ENCODE peak calls at places on chromosomes 13 and 19, in four cellular contexts. P is ovary, X is ascending aorta, S is tibial artery. H is an unnamed sample. For H3K4me1, the result is how much of the 10 kb centered on the place peaks cover.

GRCh38 chr19:45404557-45405434 is at the start of gene PPP1R13L:
- DNase-seq in X (peak), P (peak), S (peak), H (peak)

GRCh38 chr19:41691268-41691970 is 3.3 kb upstream of the CEACAM7 start:
- DNase-seq in X (peak), P (no peak), S (no peak), H (no peak)

GRCh38 chr13:111461445-111462149 is 141.2 kb downstream of the TEX29 start:
- DNase-seq in S (no peak), P (no peak), X (no peak), H (no peak)

GRCh38 chr19:45484273-45484945 is 12.4 kb downstream of the RTN2 start:
- DNase-seq in S (no peak), P (no peak), X (no peak), H (no peak)

GRCh38 chr13:27339299-27339698 is 68.7 kb downstream of the RASL11A start:
- DNase-seq in S (no peak), P (no peak), X (no peak), H (no peak)

GRCh38 chr13:28819046-28819747 is 942 bp upstream of the MTUS2 start:
- DNase-seq in S (no peak), P (no peak), X (no peak), H (no peak)

GRCh38 chr13:30382836-30383525 is 39.3 kb upstream of the UBE2L5 start:
- DNase-seq in X (peak), S (no peak), P (no peak), H (no peak)

GRCh38 chr13:36736119-36736726 is 62.4 kb downstream of the SERTM1 start:
- DNase-seq in X (no peak), S (no peak), P (no peak), H (no peak)

GRCh38 chr13:49625392-49626137 is 2.7 kb upstream of the ARL11 start:
- DNase-seq in P (peak), X (no peak), S (peak), H (no peak)

GRCh38 chr19:28242317-28242927 is 970.5 kb downstream of the UQCRFS1 start:
- DNase-seq in S (no peak), X (no peak), P (no peak), H (no peak)

GRCh38 chr13:29844441-29844840 is 6.0 kb downstream of the UBL3 start:
- DNase-seq in P (no peak), S (no peak), X (no peak), H (no peak)

GRCh38 chr19:2275588-2276428 is 6.2 kb downstream of the PEAK3 start:
- DNase-seq in X (no peak), S (no peak), P (peak), H (peak)

GRCh38 chr19:45117167-45117594 is 24.2 kb downstream of the PPP1R37 start:
- DNase-seq in X (no peak), S (no peak), P (no peak), H (no peak)

GRCh38 chr19:10006335-10006708 is 4.0 kb downstream of the COL5A3 start:
- DNase-seq in X (no peak), S (peak), P (peak), H (no peak)

GRCh38 chr13:110886475-110887241 is 28.2 kb downstream of the ANKRD10 start:
- DNase-seq in X (no peak), P (no peak), S (no peak), H (no peak)

GRCh38 chr13:64278493-64278892 is 2862.8 kb upstream of the PCDH20 start:
- DNase-seq in S (no peak), X (no peak), P (no peak), H (no peak)

GRCh38 chr19:18496167-18496979 is 25.5 kb downstream of the ELL start:
- DNase-seq in S (no peak), P (no peak), X (no peak), H (no peak)

GRCh38 chr13:31199849-31200635 is at the start of gene B3GLCT:
- DNase-seq in S (peak), X (peak), P (peak), H (no peak)

GRCh38 chr19:7500811-7501450 is 12.1 kb upstream of the PEX11G start:
- DNase-seq in P (peak), X (no peak), S (no peak), H (peak)

GRCh38 chr19:4370418-4371041 is 27.2 kb downstream of the MPND start:
- DNase-seq in P (no peak), X (no peak), S (no peak), H (peak)
- H3K4me1 ChIP-seq in P (under half), X (under half), S (half or more), H (under half)

GRCh38 chr13:101556676-101557121 is 104.2 kb downstream of the ITGBL1 start:
- DNase-seq in S (peak), X (peak), P (no peak), H (no peak)

GRCh38 chr13:101552797-101553196 is 100.3 kb downstream of the ITGBL1 start:
- DNase-seq in P (no peak), S (no peak), X (no peak), H (no peak)

GRCh38 chr13:101552286-101552685 is 99.8 kb downstream of the ITGBL1 start:
- DNase-seq in X (no peak), P (no peak), S (no peak), H (no peak)

DNA sequence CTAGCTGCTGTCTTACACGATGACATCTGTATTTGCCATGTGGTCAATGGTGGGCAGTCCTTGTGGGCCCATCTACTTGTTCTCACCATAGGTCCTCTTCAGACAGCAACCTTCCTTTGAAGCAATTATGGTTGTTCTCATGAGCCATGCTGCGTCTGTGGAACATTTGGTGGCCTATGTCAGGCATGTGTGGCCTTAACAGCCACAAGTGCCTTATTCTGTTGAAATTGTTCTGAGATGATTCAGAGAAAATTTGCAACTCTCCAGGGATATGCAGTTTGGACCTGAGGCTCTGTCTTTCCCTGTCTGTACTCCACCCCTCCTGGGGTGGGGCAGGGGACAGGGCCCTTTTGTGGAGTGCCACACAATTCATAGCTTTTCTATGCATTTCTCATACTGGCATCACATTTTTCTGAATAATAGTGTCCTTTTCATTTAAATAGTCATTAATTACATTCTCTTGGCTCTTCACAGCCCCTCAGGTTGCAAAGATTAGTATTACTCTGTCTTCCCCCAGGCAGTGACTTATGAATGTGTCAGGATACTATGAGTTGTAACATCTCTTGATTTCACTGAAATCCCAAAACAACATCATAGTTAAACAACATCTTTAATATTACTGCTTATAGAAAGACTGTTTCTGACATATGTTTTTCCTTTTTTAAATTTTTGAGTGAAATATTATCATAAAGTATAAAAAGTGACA is 102.1 kb downstream of the ITGBL1 start:
- DNase-seq in S (no peak), P (no peak), X (no peak), H (no peak)
- TF ChIP-seq CTCF in S (no peak), P (no peak), X (no peak), H (no peak)

GRCh38 chr19:46911456-46911855 is 50.7 kb downstream of the ARHGAP35 start:
- DNase-seq in X (no peak), P (no peak), S (no peak), H (no peak)

GRCh38 chr19:46907880-46908279 is 47.1 kb downstream of the ARHGAP35 start:
- DNase-seq in X (no peak), S (peak), P (no peak), H (no peak)

GRCh38 chr19:46906221-46906620 is 45.4 kb downstream of the ARHGAP35 start:
- DNase-seq in S (no peak), X (no peak), P (no peak), H (no peak)

GRCh38 chr19:46913198-46913851 is 52.5 kb downstream of the ARHGAP35 start:
- DNase-seq in S (no peak), X (no peak), P (no peak), H (no peak)

GRCh38 chr19:46909356-46909755 is 48.6 kb downstream of the ARHGAP35 start:
- DNase-seq in X (no peak), P (no peak), S (no peak), H (no peak)
- H3K4me1 ChIP-seq in X (under half), P (under half), S (half or more), H (under half)

GRCh38 chr13:41383400-41383799 is 72.3 kb downstream of the NAA16 start:
- DNase-seq in S (no peak), X (no peak), P (no peak), H (no peak)

GRCh38 chr13:41388143-41388881 is 69.0 kb upstream of the RGCC start:
- DNase-seq in X (no peak), P (no peak), S (no peak), H (no peak)

GRCh38 chr13:41389580-41389979 is 67.8 kb upstream of the RGCC start:
- DNase-seq in P (no peak), S (no peak), X (no peak), H (no peak)

GRCh38 chr13:41386206-41386605 is 71.1 kb upstream of the RGCC start:
- DNase-seq in X (no peak), P (no peak), S (no peak), H (no peak)

DNA sequence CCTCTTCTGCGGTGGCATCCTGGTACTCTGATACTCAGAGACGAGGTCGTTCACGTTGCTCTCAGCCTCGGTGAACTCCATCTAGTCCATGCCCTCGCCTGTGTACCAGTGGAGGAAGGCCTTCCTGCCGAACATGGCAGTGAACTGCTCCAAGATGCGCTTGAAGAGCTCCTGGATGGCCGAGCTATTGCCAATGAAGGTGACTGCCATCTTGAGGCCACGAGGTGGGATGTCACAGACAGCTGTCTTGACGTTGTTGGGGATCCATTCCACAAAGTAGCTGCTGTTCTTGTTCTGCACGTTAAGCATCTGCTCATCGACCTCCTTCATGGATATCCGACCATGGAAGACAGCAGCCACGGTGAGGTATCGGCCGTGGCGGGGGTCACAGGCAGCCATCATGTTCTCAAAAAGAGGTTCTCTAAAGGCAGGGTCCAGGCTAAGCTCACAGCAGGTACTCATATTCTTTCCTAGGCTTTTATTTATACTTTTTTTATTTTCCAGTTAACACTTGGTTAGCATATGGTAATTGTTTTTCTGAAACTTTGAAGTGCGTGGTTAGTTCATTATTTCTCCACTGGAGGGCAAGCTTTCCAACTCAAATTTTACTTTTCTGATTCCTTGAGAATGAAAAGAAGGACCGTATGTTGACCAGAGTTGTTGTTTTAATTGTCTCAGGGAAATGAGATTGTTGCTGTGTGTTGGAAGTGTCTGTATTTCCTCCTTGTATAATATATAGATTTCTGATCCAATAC is 72.4 kb upstream of the RGCC start:
- DNase-seq in S (no peak), X (no peak), P (no peak), H (no peak)
- TF ChIP-seq CTCF in S (no peak), X (peak), P (no peak), H (peak)

DNA sequence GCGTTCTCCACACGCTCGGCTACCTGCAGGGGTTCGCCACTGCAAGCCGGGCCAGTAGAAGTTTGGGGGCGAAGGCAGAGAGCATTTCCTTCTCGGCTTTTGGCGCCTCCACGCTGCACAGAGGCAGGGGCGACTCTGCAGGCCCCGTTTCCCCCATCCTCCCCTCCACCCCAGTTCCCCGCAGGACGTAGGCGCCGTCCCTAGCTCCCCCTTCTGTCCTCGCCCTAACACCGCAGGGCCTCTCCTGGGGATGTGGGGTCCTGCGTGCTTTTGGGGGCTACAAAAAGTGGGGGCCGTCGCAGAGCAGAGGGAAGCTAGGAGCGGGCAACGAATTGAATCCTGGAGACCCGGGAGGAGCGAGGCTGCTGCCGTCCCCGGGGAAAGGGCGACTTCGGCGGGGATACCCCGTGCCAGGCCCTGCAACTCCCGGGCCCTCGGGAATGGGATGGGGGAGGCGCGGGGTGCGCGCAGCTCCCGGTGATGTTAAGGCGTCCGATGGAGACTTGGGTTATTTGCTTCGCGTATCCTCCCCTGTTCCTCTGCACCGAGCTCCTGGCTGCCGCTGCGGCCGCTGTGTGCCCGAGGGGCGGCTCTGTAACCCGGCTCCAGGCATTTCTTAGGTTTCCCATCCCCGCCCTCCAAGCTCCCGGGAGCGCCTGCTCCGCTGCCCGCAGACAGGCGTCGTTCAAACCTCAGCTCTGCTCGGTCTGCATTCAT is 255.9 kb upstream of the SOX21 start:
- DNase-seq in X (no peak), P (peak), S (no peak), H (no peak)
- H3K4me1 ChIP-seq in X (under half), P (under half), S (under half), H (under half)

DNA sequence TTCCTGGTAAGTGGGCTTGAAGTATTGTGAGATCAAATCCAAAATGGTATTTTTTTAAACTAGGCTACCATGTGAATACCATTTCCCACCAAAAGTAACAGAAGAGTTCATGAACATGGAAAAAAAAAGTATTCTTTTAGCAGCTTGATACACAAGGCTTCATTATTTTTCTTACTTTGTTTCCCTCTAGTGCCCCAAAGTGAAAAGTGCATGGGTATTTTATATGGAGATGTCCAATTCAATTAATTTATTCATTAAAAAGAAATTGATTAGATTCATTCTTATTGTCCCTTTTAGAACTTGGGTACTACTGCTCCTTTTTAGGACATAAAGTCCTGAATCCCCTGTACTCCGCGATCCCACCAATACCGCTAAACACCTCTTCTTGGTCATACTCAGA is 28.6 kb upstream of the SCEL start:
- DNase-seq in P (no peak), S (no peak), X (no peak), H (no peak)
- TF ChIP-seq CTCF in P (no peak), S (no peak), X (peak), H (peak)

DNA sequence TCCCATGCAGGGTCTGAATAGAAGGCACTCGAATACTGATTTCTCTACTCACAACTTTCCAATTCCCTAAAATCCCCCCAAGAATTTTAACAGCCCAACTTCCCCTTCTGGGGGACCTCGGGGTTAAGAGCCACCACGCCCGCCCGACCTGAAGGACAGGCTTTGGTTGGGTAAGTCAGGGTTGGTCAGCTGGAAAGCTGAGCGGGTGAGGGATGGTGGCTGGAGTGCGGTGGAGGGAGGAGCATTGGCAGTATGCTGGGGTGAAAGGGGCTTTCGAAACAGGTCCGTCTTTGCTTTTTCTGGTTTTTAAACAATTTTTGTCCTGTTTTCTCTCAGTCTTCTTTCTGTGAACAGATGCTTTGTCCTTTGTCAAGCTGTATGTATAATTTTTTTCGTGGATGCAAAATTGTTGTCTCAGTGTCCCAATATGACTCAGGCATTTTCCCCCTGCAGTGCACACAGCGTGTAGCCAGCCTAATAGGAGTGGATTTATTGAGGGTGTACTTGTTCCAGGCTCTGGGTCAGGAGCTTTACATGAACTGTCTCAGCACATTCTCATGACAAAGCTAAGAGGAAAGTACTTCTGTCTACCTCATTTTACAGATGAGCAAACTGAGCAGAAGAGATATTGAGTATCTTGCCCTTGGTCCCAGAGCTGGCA is 50.9 kb downstream of the STK24 start:
- DNase-seq in S (no peak), X (no peak), P (no peak), H (no peak)
- H3K4me1 ChIP-seq in S (half or more), X (under half), P (under half), H (under half)

GRCh38 chr19:42693760-42694350 is 46.4 kb downstream of the PSG3 start:
- DNase-seq in P (no peak), S (no peak), X (no peak), H (no peak)
- TF ChIP-seq CTCF in P (no peak), S (no peak), X (no peak), H (peak)

GRCh38 chr19:29686285-29686805 is 21.1 kb downstream of the PLEKHF1 start:
- DNase-seq in P (no peak), X (no peak), S (no peak), H (no peak)
- H3K4me1 ChIP-seq in P (under half), X (under half), S (half or more), H (under half)

DNA sequence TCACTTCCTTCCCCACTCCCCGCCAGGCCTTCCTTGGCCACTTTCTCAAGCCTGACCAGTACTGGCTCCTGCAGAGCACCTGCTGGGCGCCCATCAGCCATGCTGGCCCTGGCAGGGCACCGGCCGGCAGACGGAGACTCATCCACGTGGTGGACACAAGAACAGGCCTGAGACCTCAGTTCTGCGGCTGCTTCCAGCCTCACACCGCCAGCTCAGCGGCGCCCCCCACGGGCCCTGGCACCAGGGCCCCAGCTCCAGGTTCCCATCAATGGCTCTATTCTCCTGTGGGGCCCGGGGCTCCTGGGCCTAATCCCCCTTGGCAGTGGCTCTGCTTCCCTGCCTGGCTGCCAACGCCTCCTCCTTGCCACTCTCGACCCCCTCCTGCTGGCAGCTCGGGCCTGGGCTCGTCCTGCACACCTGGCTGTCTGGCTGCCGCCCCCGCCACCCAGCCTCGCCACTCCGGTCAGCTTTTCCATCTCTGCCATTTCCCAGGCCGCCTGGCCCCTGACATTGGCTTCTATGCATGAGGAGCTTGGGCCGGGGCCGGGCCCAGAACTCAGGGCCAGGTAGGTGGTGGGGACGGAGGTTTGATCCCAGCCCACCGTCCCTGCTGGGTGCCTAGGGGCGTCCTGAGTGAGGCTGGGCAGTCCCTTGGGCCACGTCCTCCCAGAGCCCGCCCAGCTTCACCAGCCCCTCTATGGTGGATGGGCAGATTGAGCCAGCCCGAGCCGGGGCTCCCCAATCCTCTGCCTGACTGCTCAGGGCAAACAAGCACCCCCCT is 6.2 kb downstream of the NDUFA11 start:
- DNase-seq in S (no peak), X (no peak), P (no peak), H (no peak)
- TF ChIP-seq CTCF in S (no peak), X (no peak), P (no peak), H (no peak)